ENCODE peak calls at places on chromosomes 3 and 15, in nine cellular contexts. Y is amygdala; K is HEK293T; L is LHCN-M2; I is CD4-positive, alpha-beta T cell; J is SJSA1; R is Caco-2; T is activated CD8-positive, alpha-beta memory T cell treated with anti-CD3 and anti-CD28 coated beads for 4 hours; P is HS-27A. S is an unnamed sample.

GRCh38 chr3:149971403-149972075 is 844 bp upstream of the PFN2 start:
- DNase-seq in Y (no peak), K (no peak), L (peak; percentile 80), I (peak; percentile 27), J (peak; percentile 87), R (peak; percentile 57), T (no peak), P (peak; percentile 72), S (peak; percentile 85)

GRCh38 chr3:43874290-43874689 is 183.6 kb downstream of the ABHD5 start:
- DNase-seq in Y (no peak), K (no peak), L (no peak), I (no peak), J (no peak), R (no peak), T (no peak), P (no peak), S (no peak)

GRCh38 chr3:194395201-194395600 is 3.9 kb downstream of the GP5 start:
- DNase-seq in Y (no peak), K (no peak), L (no peak), I (no peak), J (no peak), R (no peak), T (no peak), P (no peak), S (no peak)

GRCh38 chr15:55235637-55236036 is 38.9 kb upstream of the RSL24D1 start:
- DNase-seq in Y (no peak), K (no peak), L (no peak), I (no peak), J (no peak), R (no peak), T (no peak), P (no peak), S (no peak)

GRCh38 chr15:35698331-35698730 is 152.4 kb upstream of the DPH6 start:
- DNase-seq in Y (no peak), K (no peak), L (no peak), I (no peak), J (no peak), R (no peak), T (no peak), P (no peak), S (no peak)

GRCh38 chr3:41317718-41318117 is 118.4 kb downstream of the CTNNB1 start:
- DNase-seq in Y (no peak), K (no peak), L (peak; percentile 62), I (no peak), J (no peak), R (peak; percentile 57), T (no peak), P (no peak), S (no peak)

GRCh38 chr15:62150445-62150844 is 14.6 kb downstream of the C2CD4B start:
- DNase-seq in Y (no peak), K (no peak), L (no peak), I (no peak), J (no peak), R (no peak), T (no peak), P (no peak), S (no peak)

GRCh38 chr15:23574742-23575141 is 9.3 kb downstream of the MKRN3 start:
- DNase-seq in Y (no peak), K (no peak), L (no peak), I (no peak), J (no peak), R (no peak), T (no peak), P (no peak), S (no peak)

GRCh38 chr3:158531334-158531733 is 39.7 kb upstream of the MLF1 start:
- DNase-seq in Y (no peak), K (no peak), L (no peak), I (no peak), J (no peak), R (no peak), T (no peak), P (no peak), S (peak; percentile 8)

GRCh38 chr15:89993344-89993743 is 7.8 kb upstream of the ZNF710 start:
- DNase-seq in Y (no peak), K (no peak), L (no peak), I (no peak), J (no peak), R (no peak), T (no peak), P (no peak), S (no peak)

GRCh38 chr15:76973362-76973743 is 21.6 kb upstream of the PSTPIP1 start:
- DNase-seq in Y (no peak), K (peak; percentile 80), L (no peak), I (peak; percentile 60), J (no peak), R (no peak), T (peak; percentile 58), P (no peak), S (no peak)

GRCh38 chr3:184727357-184728060 is 15.6 kb upstream of the MAGEF1 start:
- DNase-seq in Y (peak; percentile 27), K (peak; percentile 69), L (peak; percentile 83), I (peak; percentile 23), J (peak; percentile 54), R (peak; percentile 73), T (no peak), P (peak; percentile 34), S (no peak)

GRCh38 chr3:71389191-71389590 is 194.3 kb downstream of the FOXP1 start:
- DNase-seq in Y (no peak), K (no peak), L (no peak), I (no peak), J (no peak), R (no peak), T (no peak), P (no peak), S (no peak)

GRCh38 chr3:5186089-5186853 is 1.2 kb upstream of the EDEM1 start:
- DNase-seq in Y (no peak), K (no peak), L (no peak), I (no peak), J (peak; percentile 4), R (no peak), T (no peak), P (no peak), S (no peak)

GRCh38 chr15:93124126-93124525 is 35.1 kb upstream of the RGMA start:
- DNase-seq in Y (no peak), K (no peak), L (no peak), I (no peak), J (no peak), R (no peak), T (no peak), P (no peak), S (peak; percentile 16)

GRCh38 chr3:177195941-177196472 is 1.3 kb downstream of the TBL1XR1 start:
- DNase-seq in Y (no peak), K (no peak), L (peak; percentile 25), I (peak; percentile 13), J (peak; percentile 22), R (no peak), T (no peak), P (no peak), S (no peak)

GRCh38 chr3:196774191-196774820 is 34.6 kb downstream of the PAK2 start:
- DNase-seq in Y (no peak), K (no peak), L (peak; percentile 36), I (no peak), J (no peak), R (no peak), T (no peak), P (no peak), S (no peak)

GRCh38 chr3:168097381-168097780 is 1.7 kb upstream of the GOLIM4 start:
- DNase-seq in Y (no peak), K (no peak), L (no peak), I (no peak), J (no peak), R (no peak), T (no peak), P (no peak), S (no peak)

GRCh38 chr3:120471643-120472042 is 20.9 kb upstream of the FSTL1 start:
- DNase-seq in Y (no peak), K (no peak), L (peak; percentile 34), I (no peak), J (peak; percentile 39), R (no peak), T (no peak), P (peak; percentile 84), S (no peak)

GRCh38 chr3:15685927-15686326 is 84.4 kb downstream of the BTD start:
- DNase-seq in Y (no peak), K (no peak), L (no peak), I (no peak), J (no peak), R (no peak), T (no peak), P (no peak), S (no peak)

GRCh38 chr15:49135893-49136292 is 19.5 kb downstream of the COPS2 start:
- DNase-seq in Y (no peak), K (no peak), L (peak; percentile 76), I (no peak), J (peak; percentile 66), R (no peak), T (no peak), P (peak; percentile 88), S (no peak)

GRCh38 chr3:126287536-126288181 is 69.5 kb downstream of the KLF15 start:
- DNase-seq in Y (peak; percentile 55), K (peak; percentile 3), L (peak; percentile 41), I (no peak), J (peak; percentile 29), R (no peak), T (no peak), P (no peak), S (peak; percentile 22)

GRCh38 chr3:169245631-169246030 is 417.9 kb downstream of the MECOM start:
- DNase-seq in Y (no peak), K (no peak), L (no peak), I (no peak), J (no peak), R (no peak), T (no peak), P (no peak), S (no peak)

GRCh38 chr3:133038731-133039398 is 674 bp downstream of the TMEM108 start:
- DNase-seq in Y (no peak), K (peak; percentile 38), L (peak; percentile 25), I (no peak), J (peak; percentile 1), R (no peak), T (no peak), P (no peak), S (peak; percentile 6)

GRCh38 chr3:56758539-56758981 is 43.2 kb downstream of the ARHGEF3 start:
- DNase-seq in Y (no peak), K (no peak), L (peak; percentile 86), I (peak; percentile 15), J (no peak), R (no peak), T (no peak), P (peak; percentile 11), S (no peak)

GRCh38 chr15:67783303-67783702 is 42.0 kb upstream of the SKOR1 start:
- DNase-seq in Y (no peak), K (no peak), L (no peak), I (peak; percentile 23), J (no peak), R (no peak), T (no peak), P (no peak), S (peak; percentile 74)

GRCh38 chr3:13947912-13948311 is 68.0 kb upstream of the WNT7A start:
- DNase-seq in Y (no peak), K (no peak), L (no peak), I (no peak), J (no peak), R (no peak), T (no peak), P (no peak), S (no peak)

GRCh38 chr3:47323431-47324277 is 40.9 kb downstream of the KLHL18 start:
- DNase-seq in Y (no peak), K (no peak), L (peak; percentile 23), I (no peak), J (no peak), R (peak; percentile 70), T (no peak), P (peak; percentile 22), S (no peak)

GRCh38 chr3:67781218-67781617 is 126.8 kb upstream of the SUCLG2 start:
- DNase-seq in Y (no peak), K (no peak), L (no peak), I (no peak), J (no peak), R (no peak), T (no peak), P (no peak), S (no peak)

GRCh38 chr3:189049458-189050231 is 122.1 kb upstream of the TPRG1 start:
- DNase-seq in Y (no peak), K (no peak), L (no peak), I (peak; percentile 13), J (no peak), R (no peak), T (no peak), P (no peak), S (no peak)

GRCh38 chr3:149203758-149204157 is 17.9 kb downstream of the CP start:
- DNase-seq in Y (no peak), K (no peak), L (no peak), I (no peak), J (no peak), R (no peak), T (no peak), P (no peak), S (no peak)

S was measured in NCI-H2171.